ENCODE peak calls at places on chromosomes 2 and 18, in seven cellular contexts. R, C, X, D, U, L and Z are unnamed samples.

GRCh38 chr2:229714736-229715541 is 584 bp upstream of the DNER start:
- DNase-seq in C (peak), U (no peak), L (peak), R (peak), D (peak), X (peak), Z (peak)

GRCh38 chr2:46610014-46610413 is 130.6 kb downstream of the TMEM247 start:
- DNase-seq in C (no peak), U (no peak), X (no peak), L (no peak), D (no peak), R (no peak), Z (no peak)

GRCh38 chr2:75186829-75187228 is 12.5 kb downstream of the TACR1 start:
- DNase-seq in U (no peak), L (peak), C (no peak), D (no peak), R (no peak), X (no peak), Z (no peak)

GRCh38 chr2:28341208-28341891 is 51.3 kb upstream of the FOSL2 start:
- DNase-seq in D (no peak), L (no peak), R (no peak), X (no peak), U (no peak), C (no peak), Z (no peak)

GRCh38 chr2:179768765-179769164 is 92.6 kb downstream of the ZNF385B start:
- DNase-seq in D (no peak), X (no peak), R (no peak), L (no peak), U (no peak), C (no peak), Z (no peak)

GRCh38 chr18:24726727-24727539 is 266.5 kb downstream of the HRH4 start:
- DNase-seq in D (peak), U (no peak), X (peak), C (peak), L (peak), R (peak), Z (no peak)

GRCh38 chr2:119223521-119224390 is at the start of gene STEAP3:
- DNase-seq in D (peak), C (peak), L (peak), R (peak), U (no peak), X (peak), Z (peak)

GRCh38 chr18:73636355-73636754 is 511.3 kb downstream of the FBXO15 start:
- DNase-seq in L (no peak), U (no peak), X (no peak), R (no peak), D (no peak), C (no peak), Z (no peak)

GRCh38 chr2:105034170-105034569 is 3.7 kb upstream of the MRPS9 start:
- DNase-seq in D (no peak), C (no peak), L (no peak), U (no peak), R (no peak), X (no peak), Z (no peak)

GRCh38 chr2:238725298-238725697 is 122.6 kb upstream of the TWIST2 start:
- DNase-seq in U (no peak), X (no peak), R (no peak), C (no peak), D (no peak), L (no peak), Z (no peak)

GRCh38 chr2:207334631-207335371 is 169.1 kb upstream of the KLF7 start:
- DNase-seq in L (no peak), C (no peak), U (no peak), X (no peak), R (peak), D (peak), Z (no peak)

GRCh38 chr2:33529771-33530481 is 53.5 kb downstream of the RASGRP3 start:
- DNase-seq in R (peak), L (no peak), D (no peak), C (no peak), U (peak), X (no peak), Z (no peak)

GRCh38 chr2:116489292-116489691 is 1325.2 kb upstream of the DDX18 start:
- DNase-seq in C (no peak), R (no peak), U (no peak), D (no peak), X (no peak), L (no peak), Z (no peak)

GRCh38 chr2:232327089-232328037 is 51.2 kb upstream of the ALPP start:
- DNase-seq in X (peak), L (peak), C (peak), D (peak), U (no peak), R (peak), Z (peak)

GRCh38 chr2:144834954-144835633 is 315.2 kb upstream of the ZEB2 start:
- DNase-seq in X (no peak), C (no peak), R (peak), L (no peak), U (no peak), D (no peak), Z (no peak)

GRCh38 chr2:234677758-234678538 is 181.1 kb upstream of the ARL4C start:
- DNase-seq in D (no peak), C (no peak), R (no peak), L (no peak), X (peak), U (no peak), Z (no peak)

GRCh38 chr18:582465-582864 is 2.3 kb downstream of the CETN1 start:
- DNase-seq in U (no peak), D (no peak), R (no peak), C (no peak), L (no peak), X (no peak), Z (no peak)

GRCh38 chr2:120205901-120206581 is 17.2 kb downstream of the TMEM185B start:
- DNase-seq in X (no peak), U (no peak), C (no peak), R (peak), D (peak), L (peak), Z (no peak)

GRCh38 chr2:878245-878930 is 72.3 kb upstream of the SNTG2 start:
- DNase-seq in L (no peak), R (no peak), D (peak), C (no peak), X (no peak), U (no peak), Z (no peak)

GRCh38 chr2:190023860-190024259 is 38.7 kb downstream of the MSTN start:
- DNase-seq in C (no peak), L (peak), D (no peak), R (peak), U (no peak), X (peak), Z (no peak)

GRCh38 chr2:221596192-221596591 is 24.1 kb upstream of the EPHA4 start:
- DNase-seq in L (no peak), D (no peak), C (no peak), R (no peak), X (no peak), U (no peak), Z (no peak)

GRCh38 chr2:54454922-54455583 is 1.1 kb upstream of the SPTBN1 start:
- DNase-seq in R (no peak), X (peak), L (peak), U (no peak), C (no peak), D (peak), Z (no peak)

GRCh38 chr2:41414486-41415230 is 633.2 kb upstream of the PKDCC start:
- DNase-seq in D (peak), L (peak), C (peak), R (peak), U (peak), X (peak), Z (no peak)

GRCh38 chr2:215454519-215454918 is 18.7 kb upstream of the FN1 start:
- DNase-seq in U (no peak), L (peak), D (no peak), R (peak), X (peak), C (no peak), Z (no peak)

GRCh38 chr2:28375236-28375635 is 17.4 kb upstream of the FOSL2 start:
- DNase-seq in D (no peak), X (no peak), C (no peak), L (no peak), R (no peak), U (no peak), Z (no peak)

GRCh38 chr2:8389373-8390108 is 292.3 kb upstream of the ID2 start:
- DNase-seq in U (no peak), R (no peak), L (no peak), X (no peak), D (no peak), C (no peak), Z (no peak)

GRCh38 chr2:223967981-223968380 is 10.7 kb downstream of the MRPL44 start:
- DNase-seq in D (no peak), U (no peak), C (no peak), R (no peak), X (no peak), L (no peak), Z (no peak)

GRCh38 chr18:56532176-56532840 is 106.1 kb downstream of the TXNL1 start:
- DNase-seq in U (peak), D (no peak), C (no peak), R (no peak), L (no peak), X (no peak), Z (no peak)

GRCh38 chr2:215536476-215536875 is 100.6 kb upstream of the FN1 start:
- DNase-seq in R (no peak), X (no peak), C (no peak), U (no peak), D (no peak), L (no peak), Z (no peak)

DNA sequence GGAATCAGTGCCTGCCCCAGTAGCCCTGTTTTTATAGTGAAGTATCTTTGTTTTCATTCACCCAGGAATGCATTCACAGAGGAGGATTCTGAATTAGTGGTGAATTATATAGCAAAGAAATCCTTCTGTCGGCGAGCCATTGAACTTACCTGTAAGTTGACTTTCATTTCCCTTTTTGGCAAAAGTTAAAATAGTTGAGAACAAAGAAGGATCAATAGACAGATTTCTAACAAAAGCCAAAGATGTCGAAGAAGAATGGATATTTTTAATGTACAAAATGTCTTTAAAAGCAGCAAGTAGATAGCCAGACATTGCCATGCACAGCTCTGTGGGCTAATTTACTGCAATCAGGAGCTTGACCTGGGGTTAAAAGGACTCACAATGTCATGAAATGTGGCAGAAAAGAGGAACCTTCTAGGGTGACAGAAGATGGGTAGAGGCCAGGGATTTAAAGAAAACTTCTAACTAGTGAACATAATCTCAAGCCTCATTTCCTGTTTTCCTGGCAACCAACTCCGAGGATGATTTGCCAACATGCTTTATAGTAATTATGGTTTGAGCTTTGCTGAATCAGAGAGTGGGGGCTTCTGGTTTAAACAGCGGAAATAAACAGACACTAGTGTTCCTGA is 53.8 kb upstream of the TMEM87B start:
- DNase-seq in L (no peak), C (no peak), X (no peak), U (peak), R (no peak), D (peak), Z (no peak)
- TF ChIP-seq TAF1 in L (no peak), C (no peak), X (no peak), U (no peak), R (no peak), D (no peak), Z (no peak)

GRCh38 chr2:100109986-100110980 is 32.1 kb downstream of the AFF3 start:
- DNase-seq in C (no peak), R (no peak), X (no peak), D (no peak), U (no peak), L (no peak), Z (no peak)
- TF ChIP-seq POLR2AphosphoS5 in C (no peak), R (no peak), X (no peak), D (no peak), U (no peak), L (no peak), Z (no peak)

GRCh38 chr2:213669657-213670056 is 385.4 kb downstream of the SPAG16 start:
- DNase-seq in X (no peak), C (no peak), L (no peak), D (no peak), U (no peak), R (no peak), Z (no peak)

GRCh38 chr2:213664817-213665216 is 380.6 kb downstream of the SPAG16 start:
- DNase-seq in R (no peak), C (no peak), U (no peak), L (no peak), X (no peak), D (no peak), Z (no peak)
- TF ChIP-seq TAF1 in R (no peak), C (no peak), U (no peak), L (no peak), X (no peak), D (no peak), Z (no peak)

DNA sequence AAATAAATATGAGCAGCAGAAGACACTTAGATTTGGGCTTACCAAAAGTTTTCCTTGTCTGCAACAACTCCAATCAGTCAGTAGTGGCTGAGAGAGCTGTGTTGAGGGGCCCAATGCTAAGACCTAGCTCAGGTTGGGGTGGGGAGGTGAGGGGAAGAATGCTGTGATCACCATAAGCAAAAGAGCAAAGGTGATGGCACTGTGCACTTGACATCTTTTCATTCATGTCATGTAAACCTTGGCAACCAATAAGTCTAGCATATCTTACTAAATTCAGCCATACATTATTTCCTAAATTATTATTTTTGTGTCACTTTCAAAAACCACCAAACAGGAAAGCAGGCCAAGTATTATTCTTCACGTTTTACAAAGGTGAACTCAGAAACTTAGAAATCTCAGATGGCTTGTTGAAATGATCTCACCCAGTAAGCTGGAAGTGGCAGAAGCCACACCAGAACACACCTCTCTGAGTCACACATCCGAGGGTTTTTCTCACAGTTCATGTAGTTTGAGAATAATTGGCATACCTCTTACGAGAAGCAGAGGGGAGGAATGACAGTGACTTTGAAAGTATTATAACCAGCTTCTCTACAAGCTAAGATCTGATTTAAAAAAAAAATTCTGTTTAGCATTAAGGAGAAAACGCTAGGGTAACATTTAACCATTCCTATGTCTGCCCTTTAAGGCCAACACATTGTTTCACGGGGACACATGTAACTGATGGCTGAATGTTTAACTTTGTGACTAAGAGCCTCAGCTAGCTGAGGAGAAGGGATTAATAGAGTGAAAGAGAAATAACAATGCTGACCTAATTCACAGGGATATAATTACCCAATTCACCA is 43.3 kb upstream of the SETBP1 start:
- DNase-seq in X (no peak), R (no peak), L (no peak), C (no peak), D (no peak), U (no peak), Z (no peak)
- TF ChIP-seq POLR2AphosphoS5 in X (no peak), R (no peak), L (no peak), C (no peak), D (no peak), U (no peak), Z (no peak)

GRCh38 chr2:18900691-18901113 is 311.3 kb upstream of the NT5C1B start:
- DNase-seq in D (no peak), R (no peak), U (no peak), X (no peak), C (no peak), L (no peak), Z (no peak)
- TF ChIP-seq TAF1 in D (no peak), R (no peak), U (no peak), X (no peak), C (no peak), L (no peak), Z (no peak)

GRCh38 chr2:84879595-84880394 is 1.1 kb downstream of the TRABD2A start:
- DNase-seq in L (no peak), X (no peak), C (peak), D (peak), R (no peak), U (no peak), Z (no peak)
- TF ChIP-seq POLR2AphosphoS5 in L (no peak), X (no peak), C (no peak), D (no peak), R (no peak), U (no peak), Z (no peak)

GRCh38 chr18:12770469-12771219 is 67.8 kb downstream of the PSMG2 start:
- DNase-seq in X (no peak), R (no peak), U (no peak), L (no peak), D (no peak), C (no peak), Z (no peak)
- TF ChIP-seq TAF1 in X (no peak), R (no peak), U (no peak), L (no peak), D (no peak), C (no peak), Z (no peak)